ENCODE peak calls at places on chromosome 1, in eight cellular contexts. Q, N, Z, F, R, V, X and D are unnamed samples.

GRCh38 chr1:176119549-176119948 is 87.5 kb downstream of the COP1 start:
- DNase-seq in Q (no peak), Z (no peak), V (no peak), N (peak), F (peak), R (no peak), X (no peak), D (no peak)

GRCh38 chr1:1399870-1400575 is 888 bp upstream of the CCNL2 start:
- DNase-seq in Q (no peak), R (peak), X (no peak), N (no peak), V (no peak), Z (peak), F (no peak), D (no peak)

GRCh38 chr1:33502726-33503125 is 30.3 kb downstream of the ZSCAN20 start:
- DNase-seq in N (peak), Z (peak), X (no peak), V (no peak), Q (no peak), F (no peak), R (no peak), D (no peak)

GRCh38 chr1:60068393-60069045 is 5.1 kb downstream of the C1orf87 start:
- DNase-seq in Q (no peak), Z (peak), F (no peak), X (no peak), R (no peak), N (peak), V (no peak), D (no peak)

GRCh38 chr1:47687618-47687940 is 249.7 kb downstream of the FOXD2 start:
- DNase-seq in F (no peak), Q (peak), V (no peak), X (no peak), Z (no peak), N (no peak), R (no peak), D (no peak)

GRCh38 chr1:89312572-89312971 is 39.9 kb upstream of the GBP5 start:
- DNase-seq in Q (no peak), F (no peak), R (no peak), X (no peak), N (no peak), Z (no peak), V (no peak), D (no peak)

GRCh38 chr1:234980224-234980656 is 148.4 kb downstream of the TOMM20 start:
- DNase-seq in V (no peak), R (no peak), X (no peak), F (no peak), N (peak), Q (no peak), Z (peak), D (no peak)

GRCh38 chr1:119806489-119806888 is 4.8 kb downstream of the REG4 start:
- DNase-seq in Q (no peak), V (no peak), X (no peak), Z (no peak), R (no peak), F (no peak), N (no peak), D (no peak)

GRCh38 chr1:209850342-209850979 is 22.7 kb downstream of the UTP25 start:
- DNase-seq in V (peak), R (peak), X (peak), N (peak), Z (no peak), F (peak), Q (no peak), D (peak)

GRCh38 chr1:86821956-86822355 is 92.0 kb downstream of the SELENOF start:
- DNase-seq in Q (no peak), N (no peak), X (no peak), V (no peak), R (no peak), Z (no peak), F (no peak), D (no peak)

GRCh38 chr1:25695991-25696330 is 79.4 kb downstream of the MAN1C1 start:
- DNase-seq in Z (peak), V (no peak), X (no peak), R (no peak), N (peak), F (no peak), Q (no peak), D (no peak)

GRCh38 chr1:145885738-145886287 is at the start of gene ANKRD35:
- DNase-seq in X (peak), N (peak), V (no peak), Q (peak), Z (peak), F (peak), R (peak), D (peak)

GRCh38 chr1:110538082-110538481 is 19.1 kb upstream of the KCNA10 start:
- DNase-seq in Q (no peak), V (no peak), N (no peak), F (no peak), R (no peak), X (no peak), Z (no peak), D (no peak)

GRCh38 chr1:3987669-3988235 is 87.7 kb upstream of the C1orf174 start:
- DNase-seq in N (no peak), Q (no peak), X (no peak), V (no peak), Z (no peak), F (no peak), R (no peak), D (peak)

GRCh38 chr1:3061981-3062615 is 6.9 kb upstream of the PRDM16 start:
- DNase-seq in R (no peak), F (no peak), X (no peak), V (no peak), Z (no peak), N (no peak), Q (peak), D (peak)

GRCh38 chr1:226061793-226062557 is 541 bp upstream of the H3-3A start:
- DNase-seq in R (peak), N (peak), Q (peak), V (no peak), Z (peak), F (no peak), X (peak), D (peak)

GRCh38 chr1:67748630-67749029 is 63.6 kb downstream of the GADD45A start:
- DNase-seq in V (no peak), X (no peak), N (peak), Z (peak), F (no peak), Q (no peak), R (no peak), D (no peak)

GRCh38 chr1:66999640-67000400 is 54.1 kb downstream of the SLC35D1 start:
- DNase-seq in N (no peak), F (no peak), V (no peak), X (no peak), Z (no peak), R (no peak), Q (no peak), D (no peak)

GRCh38 chr1:154866995-154867795 is 2.9 kb downstream of the KCNN3 start:
- DNase-seq in Q (no peak), Z (peak), R (no peak), F (no peak), V (no peak), X (no peak), N (peak), D (peak)

GRCh38 chr1:56799605-56800398 is 19.4 kb downstream of the FYB2 start:
- DNase-seq in X (no peak), R (no peak), Q (no peak), F (no peak), Z (peak), V (no peak), N (peak), D (no peak)

GRCh38 chr1:7294636-7295035 is 476.5 kb upstream of the VAMP3 start:
- DNase-seq in N (no peak), V (no peak), X (no peak), R (no peak), Q (no peak), Z (no peak), F (no peak), D (no peak)

GRCh38 chr1:208455821-208456220 is 211.6 kb upstream of the PLXNA2 start:
- DNase-seq in R (no peak), N (peak), Q (no peak), X (no peak), F (no peak), Z (peak), V (no peak), D (no peak)

GRCh38 chr1:119808972-119809550 is 2.2 kb downstream of the REG4 start:
- DNase-seq in F (peak), Q (no peak), N (peak), V (peak), Z (peak), X (peak), R (peak), D (peak)

GRCh38 chr1:229223498-229223897 is 47.4 kb upstream of the RAB4A start:
- DNase-seq in Q (no peak), R (no peak), V (peak), F (no peak), X (no peak), Z (no peak), N (no peak), D (no peak)

GRCh38 chr1:24253569-24253968 is 65.6 kb upstream of the GRHL3 start:
- DNase-seq in Z (no peak), R (no peak), Q (no peak), X (no peak), F (no peak), V (no peak), N (no peak), D (no peak)

GRCh38 chr1:111831153-111831552 is 75.5 kb downstream of the DDX20 start:
- DNase-seq in Z (no peak), X (no peak), R (no peak), N (no peak), F (no peak), V (no peak), Q (no peak), D (no peak)

GRCh38 chr1:150516050-150516591 is 569 bp downstream of the FALEC start:
- DNase-seq in X (no peak), R (peak), Z (peak), Q (no peak), F (no peak), V (no peak), N (no peak), D (no peak)

GRCh38 chr1:97730271-97730670 is 190.6 kb downstream of the DPYD start:
- DNase-seq in N (no peak), F (no peak), Z (no peak), R (no peak), Q (no peak), X (no peak), V (no peak), D (no peak)

GRCh38 chr1:178241057-178241456 is 147.2 kb downstream of the RASAL2 start:
- DNase-seq in F (no peak), Z (peak), X (no peak), V (no peak), N (peak), R (no peak), Q (no peak), D (no peak)

GRCh38 chr1:111696330-111696729 is 42.9 kb downstream of the INKA2 start:
- DNase-seq in X (no peak), F (no peak), V (no peak), R (no peak), Q (no peak), N (no peak), Z (no peak), D (no peak)

GRCh38 chr1:182735343-182735742 is 51.0 kb upstream of the RGS8 start:
- DNase-seq in R (no peak), Z (no peak), V (no peak), F (no peak), N (no peak), Q (no peak), X (no peak), D (no peak)

GRCh38 chr1:168921514-168922106 is 184.9 kb upstream of the ATP1B1 start:
- DNase-seq in X (no peak), F (no peak), Z (no peak), Q (no peak), V (no peak), R (no peak), N (no peak), D (no peak)

GRCh38 chr1:184836081-184836480 is 81.4 kb upstream of the EDEM3 start:
- DNase-seq in X (no peak), Z (no peak), Q (no peak), F (no peak), R (no peak), V (no peak), N (no peak), D (no peak)

GRCh38 chr1:67044631-67045270 is 9.2 kb downstream of the SLC35D1 start:
- DNase-seq in R (no peak), Q (no peak), Z (no peak), V (no peak), X (no peak), F (no peak), N (no peak), D (no peak)

GRCh38 chr1:229378586-229379442 is 36.0 kb upstream of the CCSAP start:
- DNase-seq in R (no peak), Q (no peak), X (no peak), F (no peak), Z (no peak), V (no peak), N (no peak), D (peak)

DNA sequence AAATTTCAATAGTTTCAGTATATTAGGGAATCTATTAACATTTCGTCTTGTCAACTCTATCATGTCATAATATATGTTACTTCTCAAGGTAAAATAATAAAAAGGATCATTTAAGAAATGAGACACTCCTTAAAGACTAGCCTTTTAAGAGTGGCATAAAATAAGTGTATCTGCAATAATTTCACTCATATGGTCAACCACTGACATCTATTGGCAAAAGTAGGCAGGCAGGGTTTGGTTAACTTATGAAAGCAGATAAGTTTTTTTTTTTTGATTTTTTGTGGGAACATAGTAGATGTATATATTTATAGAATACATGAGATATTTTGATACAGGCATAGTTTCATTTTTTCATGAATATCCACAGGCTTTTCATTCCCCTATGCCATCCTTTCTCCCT is 5.5 kb upstream of the RGS21 start:
- DNase-seq in X (no peak), R (peak), N (peak), V (peak), F (peak), Q (no peak), Z (peak), D (no peak)
- TF ChIP-seq CTCF in X (peak), R (no peak), N (peak), V (peak), F (peak), Q (peak), Z (peak), D (no peak)

GRCh38 chr1:165296205-165296604 is 60.3 kb downstream of the LMX1A start:
- DNase-seq in Z (no peak), X (no peak), F (no peak), N (no peak), V (no peak), Q (no peak), R (no peak), D (no peak)
- TF ChIP-seq CTCF in Z (no peak), X (no peak), F (no peak), N (no peak), V (no peak), Q (no peak), R (no peak), D (no peak)

GRCh38 chr1:53117836-53118235 is 24.6 kb downstream of the SLC1A7 start:
- DNase-seq in N (no peak), Q (no peak), X (no peak), Z (no peak), R (no peak), V (no peak), F (no peak), D (no peak)

GRCh38 chr1:53122194-53122846 is 20.1 kb downstream of the SLC1A7 start:
- DNase-seq in R (no peak), Q (no peak), Z (peak), N (no peak), X (peak), F (no peak), V (no peak), D (peak)

GRCh38 chr1:53121319-53122172 is 20.9 kb downstream of the SLC1A7 start:
- DNase-seq in R (no peak), F (no peak), X (peak), Q (no peak), V (no peak), Z (peak), N (no peak), D (peak)

GRCh38 chr1:53122847-53123461 is 19.5 kb downstream of the SLC1A7 start:
- DNase-seq in Q (no peak), V (no peak), N (no peak), Z (no peak), R (no peak), F (no peak), X (no peak), D (no peak)

GRCh38 chr1:53120659-53121058 is 21.8 kb downstream of the SLC1A7 start:
- DNase-seq in Z (no peak), R (no peak), Q (no peak), X (no peak), N (no peak), F (no peak), V (no peak), D (no peak)
- TF ChIP-seq CTCF in Z (no peak), R (no peak), Q (no peak), X (no peak), N (no peak), F (no peak), V (no peak), D (no peak)

GRCh38 chr1:36208978-36209708 is 15.1 kb upstream of the THRAP3 start:
- DNase-seq in F (no peak), Z (no peak), R (no peak), Q (no peak), V (no peak), X (no peak), N (no peak), D (no peak)
- TF ChIP-seq CTCF in F (no peak), Z (no peak), R (no peak), Q (no peak), V (no peak), X (no peak), N (no peak), D (no peak)

GRCh38 chr1:15962176-15962575 is 13.7 kb downstream of the ZBTB17 start:
- DNase-seq in R (no peak), Q (no peak), F (no peak), V (no peak), X (no peak), Z (no peak), N (no peak), D (no peak)
- TF ChIP-seq CTCF in R (no peak), Q (no peak), F (no peak), V (no peak), X (no peak), Z (no peak), N (no peak), D (no peak)

GRCh38 chr1:233695901-233696300 is 82.0 kb downstream of the KCNK1 start:
- DNase-seq in Z (no peak), Q (no peak), X (no peak), V (no peak), R (no peak), N (no peak), F (no peak), D (no peak)
- TF ChIP-seq CTCF in Z (no peak), Q (no peak), X (no peak), V (no peak), R (no peak), N (no peak), F (no peak), D (no peak)